ENCODE peak calls at places on chromosomes 12 and 14, in nine cellular contexts. P is iPS DF 6.9, U is B cell, Z is naive B cell, L is upper lobe of left lung, X is AG20443, G is heart right ventricle, R is HuH-7.5, T is cardiac fibroblast. W is an unnamed sample.

GRCh38 chr14:37587881-37588666 is 7.0 kb downstream of the FOXA1 start:
- DNase-seq in P (no peak), U (no peak), Z (no peak), L (peak; percentile 86), X (no peak), G (no peak), R (no peak), T (no peak), W (no peak)

GRCh38 chr14:61927521-61927920 is 165.3 kb downstream of the SNAPC1 start:
- DNase-seq in P (no peak), U (no peak), Z (no peak), L (no peak), X (peak; percentile 35), G (no peak), R (no peak), T (no peak), W (peak; percentile 61)

GRCh38 chr12:54355104-54355815 is 9.0 kb downstream of the GPR84 start:
- DNase-seq in P (no peak), U (no peak), Z (no peak), L (no peak), X (no peak), G (no peak), R (no peak), T (no peak), W (no peak)

GRCh38 chr12:9256758-9257405 is 48.7 kb upstream of the PZP start:
- DNase-seq in P (no peak), U (no peak), Z (no peak), L (no peak), X (no peak), G (no peak), R (no peak), T (no peak), W (no peak)

GRCh38 chr12:89825591-89826449 is 117.2 kb upstream of the ATP2B1 start:
- DNase-seq in P (no peak), U (no peak), Z (no peak), L (no peak), X (peak; percentile 8), G (no peak), R (peak; percentile 26), T (peak; percentile 30), W (peak; percentile 12)

GRCh38 chr14:79514700-79515099 is 696.6 kb downstream of the DIO2 start:
- DNase-seq in P (no peak), U (no peak), Z (no peak), L (no peak), X (no peak), G (no peak), R (no peak), T (peak; percentile 26), W (peak; percentile 23)

GRCh38 chr12:117695956-117696355 is 272.8 kb downstream of the KSR2 start:
- DNase-seq in P (no peak), U (no peak), Z (no peak), L (no peak), X (no peak), G (no peak), R (no peak), T (no peak), W (no peak)

GRCh38 chr12:118058881-118059644 is 1.9 kb downstream of the WSB2 start:
- DNase-seq in P (no peak), U (no peak), Z (no peak), L (no peak), X (peak; percentile 39), G (no peak), R (no peak), T (peak; percentile 38), W (peak; percentile 84)

GRCh38 chr14:47269788-47270492 is 405.5 kb downstream of the MDGA2 start:
- DNase-seq in P (no peak), U (no peak), Z (no peak), L (no peak), X (no peak), G (no peak), R (no peak), T (peak; percentile 0), W (no peak)

GRCh38 chr14:75831455-75831854 is 150.3 kb downstream of the TGFB3 start:
- DNase-seq in P (no peak), U (no peak), Z (no peak), L (peak; percentile 39), X (peak; percentile 71), G (peak; percentile 29), R (no peak), T (peak; percentile 76), W (peak; percentile 83)

GRCh38 chr14:75978249-75978731 is 3.5 kb downstream of the TGFB3 start:
- DNase-seq in P (no peak), U (no peak), Z (peak; percentile 29), L (peak; percentile 63), X (no peak), G (no peak), R (no peak), T (no peak), W (peak; percentile 23)

GRCh38 chr12:131460516-131460915 is 250.4 kb upstream of the SFSWAP start:
- DNase-seq in P (no peak), U (no peak), Z (no peak), L (no peak), X (no peak), G (no peak), R (no peak), T (no peak), W (no peak)

GRCh38 chr12:49784756-49785409 is 43.3 kb downstream of the NCKAP5L start:
- DNase-seq in P (no peak), U (no peak), Z (no peak), L (no peak), X (no peak), G (no peak), R (no peak), T (peak; percentile 37), W (peak; percentile 41)

GRCh38 chr12:120932956-120933526 is 28.9 kb upstream of the SPPL3 start:
- DNase-seq in P (no peak), U (no peak), Z (no peak), L (no peak), X (no peak), G (no peak), R (no peak), T (no peak), W (no peak)

GRCh38 chr12:64010069-64010686 is 165.7 kb downstream of the SRGAP1 start:
- DNase-seq in P (no peak), U (no peak), Z (no peak), L (no peak), X (peak; percentile 47), G (no peak), R (no peak), T (peak; percentile 21), W (peak; percentile 48)

GRCh38 chr12:112420740-112421139 is 2.0 kb downstream of the PTPN11 start:
- DNase-seq in P (no peak), U (no peak), Z (no peak), L (no peak), X (no peak), G (no peak), R (no peak), T (no peak), W (no peak)

GRCh38 chr12:106332536-106332935 is 25.0 kb upstream of the POLR3B start:
- DNase-seq in P (no peak), U (no peak), Z (no peak), L (no peak), X (no peak), G (no peak), R (no peak), T (no peak), W (no peak)

GRCh38 chr14:38042356-38042755 is 165.3 kb upstream of the SSTR1 start:
- DNase-seq in P (no peak), U (no peak), Z (no peak), L (no peak), X (peak; percentile 80), G (no peak), R (no peak), T (peak; percentile 27), W (peak; percentile 79)

GRCh38 chr14:38016497-38016896 is 191.2 kb upstream of the SSTR1 start:
- DNase-seq in P (no peak), U (no peak), Z (no peak), L (no peak), X (no peak), G (no peak), R (no peak), T (no peak), W (no peak)

GRCh38 chr14:67513631-67514108 is 19.4 kb upstream of the PLEKHH1 start:
- DNase-seq in P (no peak), U (no peak), Z (no peak), L (no peak), X (no peak), G (no peak), R (no peak), T (no peak), W (no peak)

GRCh38 chr14:77031680-77032482 is 3.4 kb upstream of the IRF2BPL start:
- DNase-seq in P (no peak), U (no peak), Z (no peak), L (no peak), X (peak; percentile 58), G (no peak), R (no peak), T (peak; percentile 79), W (peak; percentile 83)

GRCh38 chr12:50003595-50003994 is 21.7 kb downstream of the RACGAP1 start:
- DNase-seq in P (no peak), U (no peak), Z (no peak), L (no peak), X (no peak), G (no peak), R (no peak), T (peak; percentile 71), W (peak; percentile 31)

GRCh38 chr14:35387713-35388579 is 16.6 kb downstream of the NFKBIA start:
- DNase-seq in P (no peak), U (no peak), Z (no peak), L (peak; percentile 40), X (no peak), G (no peak), R (no peak), T (no peak), W (no peak)

GRCh38 chr12:34107781-34108404 is 85.6 kb downstream of the ALG10 start:
- DNase-seq in P (no peak), U (no peak), Z (no peak), L (peak; percentile 83), X (no peak), G (no peak), R (no peak), T (no peak), W (no peak)

GRCh38 chr12:111303531-111303930 is 65.4 kb downstream of the PHETA1 start:
- DNase-seq in P (no peak), U (no peak), Z (no peak), L (no peak), X (no peak), G (no peak), R (no peak), T (no peak), W (no peak)

GRCh38 chr14:52380294-52380693 is 66.2 kb downstream of the PTGER2 start:
- DNase-seq in P (no peak), U (no peak), Z (no peak), L (no peak), X (no peak), G (no peak), R (no peak), T (peak; percentile 15), W (peak; percentile 33)

GRCh38 chr14:56247495-56248087 is 129.4 kb downstream of the PELI2 start:
- DNase-seq in P (no peak), U (no peak), Z (no peak), L (no peak), X (no peak), G (no peak), R (no peak), T (peak; percentile 35), W (peak; percentile 15)

GRCh38 chr12:58368001-58368400 is 426.6 kb downstream of the ATP23 start:
- DNase-seq in P (no peak), U (no peak), Z (no peak), L (no peak), X (no peak), G (no peak), R (no peak), T (no peak), W (no peak)

GRCh38 chr12:100427078-100427477 is 46.6 kb upstream of the NR1H4 start:
- DNase-seq in P (no peak), U (no peak), Z (no peak), L (no peak), X (peak; percentile 56), G (no peak), R (peak; percentile 29), T (peak; percentile 10), W (peak; percentile 44)

GRCh38 chr14:105486974-105487448 is 325 bp downstream of the CRIP1 start:
- DNase-seq in P (no peak), U (peak; percentile 84), Z (peak; percentile 58), L (peak; percentile 95), X (no peak), G (peak; percentile 88), R (no peak), T (no peak), W (peak; percentile 40)

W was measured in AG10803.